ENCODE peak calls at places on chromosome 7, in seven cellular contexts. One of them, this sample, is unnamed.

GRCh38 chr7:155166673-155167370 is 96.7 kb downstream of the HTR5A start:
- DNase-seq in upper lobe of right lung: no peak
- DNase-seq in tibial nerve: no peak
- DNase-seq in brain microvascular endothelial cell: peak
- DNase-seq in A673: peak
- DNase-seq in substantia nigra: no peak
- DNase-seq in skeletal muscle cell: peak
- DNase-seq in this sample: no peak

GRCh38 chr7:45998506-45998905 is 77.4 kb upstream of the IGFBP3 start:
- DNase-seq in tibial nerve: no peak
- DNase-seq in brain microvascular endothelial cell: no peak
- DNase-seq in A673: no peak
- DNase-seq in upper lobe of right lung: no peak
- DNase-seq in substantia nigra: no peak
- DNase-seq in skeletal muscle cell: no peak
- DNase-seq in this sample: no peak

GRCh38 chr7:99126921-99127553 is 16.9 kb downstream of the SMURF1 start:
- DNase-seq in brain microvascular endothelial cell: peak
- DNase-seq in skeletal muscle cell: no peak
- DNase-seq in A673: no peak
- DNase-seq in tibial nerve: no peak
- DNase-seq in upper lobe of right lung: peak
- DNase-seq in substantia nigra: no peak
- DNase-seq in this sample: no peak

GRCh38 chr7:157736341-157736740 is 399.5 kb downstream of the DNAJB6 start:
- DNase-seq in A673: no peak
- DNase-seq in substantia nigra: no peak
- DNase-seq in upper lobe of right lung: no peak
- DNase-seq in brain microvascular endothelial cell: no peak
- DNase-seq in skeletal muscle cell: no peak
- DNase-seq in tibial nerve: no peak
- DNase-seq in this sample: no peak

GRCh38 chr7:100571829-100572116 is 1.9 kb downstream of the SAP25 start:
- DNase-seq in A673: no peak
- DNase-seq in brain microvascular endothelial cell: no peak
- DNase-seq in tibial nerve: no peak
- DNase-seq in upper lobe of right lung: peak
- DNase-seq in skeletal muscle cell: no peak
- DNase-seq in substantia nigra: no peak
- DNase-seq in this sample: no peak

GRCh38 chr7:102444961-102445673 is 11.7 kb downstream of the ORAI2 start:
- DNase-seq in upper lobe of right lung: no peak
- DNase-seq in tibial nerve: no peak
- DNase-seq in A673: no peak
- DNase-seq in brain microvascular endothelial cell: no peak
- DNase-seq in skeletal muscle cell: no peak
- DNase-seq in substantia nigra: no peak
- DNase-seq in this sample: peak

GRCh38 chr7:105776986-105777910 is 99.2 kb downstream of the ATXN7L1 start:
- DNase-seq in tibial nerve: no peak
- DNase-seq in upper lobe of right lung: no peak
- DNase-seq in brain microvascular endothelial cell: no peak
- DNase-seq in substantia nigra: no peak
- DNase-seq in skeletal muscle cell: no peak
- DNase-seq in A673: no peak
- DNase-seq in this sample: no peak

GRCh38 chr7:128919881-128920789 is 9.6 kb upstream of the KCP start:
- DNase-seq in A673: peak
- DNase-seq in brain microvascular endothelial cell: no peak
- DNase-seq in substantia nigra: no peak
- DNase-seq in skeletal muscle cell: no peak
- DNase-seq in tibial nerve: no peak
- DNase-seq in upper lobe of right lung: no peak
- DNase-seq in this sample: no peak

GRCh38 chr7:157521061-157521731 is 184.4 kb downstream of the DNAJB6 start:
- DNase-seq in tibial nerve: peak
- DNase-seq in skeletal muscle cell: no peak
- DNase-seq in A673: no peak
- DNase-seq in substantia nigra: no peak
- DNase-seq in upper lobe of right lung: peak
- DNase-seq in brain microvascular endothelial cell: no peak
- DNase-seq in this sample: no peak

GRCh38 chr7:116610210-116610609 is 61.8 kb upstream of the MET start:
- DNase-seq in A673: no peak
- DNase-seq in skeletal muscle cell: peak
- DNase-seq in brain microvascular endothelial cell: peak
- DNase-seq in upper lobe of right lung: no peak
- DNase-seq in substantia nigra: no peak
- DNase-seq in tibial nerve: no peak
- DNase-seq in this sample: no peak

GRCh38 chr7:76182225-76182965 is 19.3 kb upstream of the SRRM3 start:
- DNase-seq in substantia nigra: no peak
- DNase-seq in skeletal muscle cell: no peak
- DNase-seq in tibial nerve: no peak
- DNase-seq in A673: no peak
- DNase-seq in brain microvascular endothelial cell: no peak
- DNase-seq in upper lobe of right lung: no peak
- DNase-seq in this sample: no peak

GRCh38 chr7:75971961-75972763 is 22.2 kb downstream of the TMEM120A start:
- DNase-seq in substantia nigra: no peak
- DNase-seq in skeletal muscle cell: no peak
- DNase-seq in A673: peak
- DNase-seq in brain microvascular endothelial cell: no peak
- DNase-seq in tibial nerve: no peak
- DNase-seq in upper lobe of right lung: peak
- DNase-seq in this sample: no peak

GRCh38 chr7:99559276-99559915 is 954 bp downstream of the ZNF655 start:
- DNase-seq in substantia nigra: no peak
- DNase-seq in A673: peak
- DNase-seq in tibial nerve: no peak
- DNase-seq in skeletal muscle cell: no peak
- DNase-seq in brain microvascular endothelial cell: no peak
- DNase-seq in upper lobe of right lung: no peak
- DNase-seq in this sample: no peak

GRCh38 chr7:6290345-6290744 is 17.9 kb upstream of the CYTH3 start:
- DNase-seq in upper lobe of right lung: no peak
- DNase-seq in A673: no peak
- DNase-seq in tibial nerve: no peak
- DNase-seq in substantia nigra: no peak
- DNase-seq in brain microvascular endothelial cell: no peak
- DNase-seq in skeletal muscle cell: no peak
- DNase-seq in this sample: no peak

GRCh38 chr7:137975223-137975622 is 26.7 kb downstream of the CREB3L2 start:
- DNase-seq in A673: no peak
- DNase-seq in upper lobe of right lung: no peak
- DNase-seq in substantia nigra: peak
- DNase-seq in brain microvascular endothelial cell: peak
- DNase-seq in tibial nerve: peak
- DNase-seq in skeletal muscle cell: no peak
- DNase-seq in this sample: peak

GRCh38 chr7:36758879-36759278 is 34.6 kb upstream of the AOAH start:
- DNase-seq in A673: no peak
- DNase-seq in upper lobe of right lung: no peak
- DNase-seq in skeletal muscle cell: no peak
- DNase-seq in tibial nerve: no peak
- DNase-seq in brain microvascular endothelial cell: no peak
- DNase-seq in substantia nigra: no peak
- DNase-seq in this sample: no peak

GRCh38 chr7:45021604-45022296 is 21.7 kb downstream of the CCM2 start:
- DNase-seq in A673: peak
- DNase-seq in upper lobe of right lung: no peak
- DNase-seq in brain microvascular endothelial cell: peak
- DNase-seq in substantia nigra: no peak
- DNase-seq in tibial nerve: no peak
- DNase-seq in skeletal muscle cell: peak
- DNase-seq in this sample: peak

GRCh38 chr7:136687693-136688322 is 180.6 kb upstream of the CHRM2 start:
- DNase-seq in tibial nerve: no peak
- DNase-seq in upper lobe of right lung: no peak
- DNase-seq in skeletal muscle cell: no peak
- DNase-seq in A673: peak
- DNase-seq in substantia nigra: no peak
- DNase-seq in brain microvascular endothelial cell: peak
- DNase-seq in this sample: no peak

This sample was measured in GM06990.